ENCODE peak calls at places on chromosomes 16 and 17, in seven cellular contexts. T, D, V, P, Z, L and A are unnamed samples.

GRCh38 chr16:79776243-79776884 is 175.8 kb upstream of the MAF start:
- DNase-seq in T (no peak), D (no peak), V (no peak), P (peak), Z (no peak), L (no peak), A (no peak)

GRCh38 chr17:49021095-49021767 is 24.0 kb downstream of the IGF2BP1 start:
- DNase-seq in T (no peak), D (no peak), V (no peak), P (no peak), Z (no peak), L (no peak), A (no peak)

GRCh38 chr17:43956222-43956621 is 2.5 kb upstream of the PYY start:
- DNase-seq in T (no peak), D (no peak), V (no peak), P (no peak), Z (no peak), L (no peak), A (no peak)

GRCh38 chr16:85321856-85322271 is 209.6 kb upstream of the CIBAR2 start:
- DNase-seq in T (peak), D (no peak), V (no peak), P (peak), Z (no peak), L (no peak), A (peak)

GRCh38 chr16:72848759-72849664 is 198.9 kb downstream of the ZFHX3 start:
- DNase-seq in T (peak), D (peak), V (no peak), P (peak), Z (no peak), L (peak), A (peak)

GRCh38 chr16:20385844-20386832 is 18.4 kb downstream of the PDILT start:
- DNase-seq in T (no peak), D (peak), V (no peak), P (peak), Z (peak), L (peak), A (peak)

GRCh38 chr17:82012482-82013295 is 10.0 kb downstream of the CENPX start:
- DNase-seq in T (no peak), D (no peak), V (no peak), P (no peak), Z (no peak), L (no peak), A (no peak)

GRCh38 chr17:47276868-47277267 is 23.2 kb downstream of the ITGB3 start:
- DNase-seq in T (no peak), D (peak), V (no peak), P (peak), Z (peak), L (peak), A (no peak)

GRCh38 chr16:12392585-12393089 is 411.1 kb downstream of the CPPED1 start:
- DNase-seq in T (no peak), D (no peak), V (no peak), P (no peak), Z (no peak), L (no peak), A (no peak)

GRCh38 chr16:68074850-68075249 is 10.3 kb upstream of the NFATC3 start:
- DNase-seq in T (no peak), D (no peak), V (peak), P (peak), Z (no peak), L (no peak), A (no peak)

GRCh38 chr16:84763629-84764028 is 56.2 kb upstream of the CRISPLD2 start:
- DNase-seq in T (no peak), D (no peak), V (no peak), P (no peak), Z (no peak), L (no peak), A (no peak)

GRCh38 chr16:88754912-88755744 is 29.9 kb downstream of the PIEZO1 start:
- DNase-seq in T (no peak), D (peak), V (no peak), P (no peak), Z (peak), L (no peak), A (peak)

GRCh38 chr16:90041896-90042473 is 22.7 kb upstream of the DBNDD1 start:
- DNase-seq in T (no peak), D (no peak), V (no peak), P (no peak), Z (no peak), L (no peak), A (no peak)

GRCh38 chr16:30070490-30070889 is 4.9 kb downstream of the ALDOA start:
- DNase-seq in T (no peak), D (no peak), V (no peak), P (no peak), Z (no peak), L (no peak), A (no peak)

GRCh38 chr17:76255801-76256429 is 9.2 kb upstream of the UBALD2 start:
- DNase-seq in T (no peak), D (no peak), V (no peak), P (no peak), Z (no peak), L (no peak), A (no peak)

GRCh38 chr17:44024271-44024663 is 9.5 kb upstream of the TMEM101 start:
- DNase-seq in T (no peak), D (no peak), V (no peak), P (no peak), Z (no peak), L (peak), A (no peak)

GRCh38 chr16:84303023-84303422 is 8.3 kb downstream of the WFDC1 start:
- DNase-seq in T (no peak), D (no peak), V (no peak), P (no peak), Z (no peak), L (no peak), A (no peak)

GRCh38 chr17:28737770-28738679 is 5.8 kb upstream of the TRAF4 start:
- DNase-seq in T (no peak), D (no peak), V (peak), P (peak), Z (no peak), L (no peak), A (no peak)

GRCh38 chr16:48586083-48586482 is 23.9 kb downstream of the N4BP1 start:
- DNase-seq in T (no peak), D (no peak), V (no peak), P (no peak), Z (no peak), L (no peak), A (no peak)

GRCh38 chr17:56833023-56833811 is 503 bp downstream of the C17orf67 start:
- DNase-seq in T (no peak), D (no peak), V (no peak), P (peak), Z (peak), L (peak), A (peak)

GRCh38 chr17:74354123-74354522 is 7.5 kb downstream of the BTBD17 start:
- DNase-seq in T (no peak), D (peak), V (no peak), P (peak), Z (peak), L (no peak), A (no peak)

GRCh38 chr17:78665952-78666920 is 89.0 kb upstream of the DNAH17 start:
- DNase-seq in T (no peak), D (no peak), V (no peak), P (peak), Z (no peak), L (no peak), A (peak)

GRCh38 chr17:40949406-40949805 is 12.0 kb upstream of the KRT23 start:
- DNase-seq in T (no peak), D (no peak), V (no peak), P (peak), Z (no peak), L (peak), A (no peak)

GRCh38 chr17:47820023-47820789 is 1.4 kb downstream of the OSBPL7 start:
- DNase-seq in T (no peak), D (no peak), V (no peak), P (peak), Z (no peak), L (no peak), A (peak)

GRCh38 chr16:87584271-87584670 is 18.0 kb upstream of the JPH3 start:
- DNase-seq in T (no peak), D (no peak), V (no peak), P (no peak), Z (no peak), L (no peak), A (no peak)